ENCODE peak calls at places on chromosomes 13 and 19, in ten cellular contexts. H, Y, F, M, E, V, O, P, X and D are unnamed samples.

GRCh38 chr13:22451345-22451744 is 729.4 kb upstream of the SGCG start:
- DNase-seq in P (no peak), Y (no peak), M (no peak), F (no peak), V (peak; percentile 89), O (no peak), X (no peak), H (no peak), E (no peak), D (peak; percentile 37)

GRCh38 chr19:48060381-48060780 is 16.5 kb upstream of the CABP5 start:
- DNase-seq in F (no peak), M (no peak), P (no peak), X (no peak), H (no peak), E (no peak), Y (no peak), V (no peak), O (no peak), D (no peak)

GRCh38 chr13:85413664-85414063 is 385.6 kb downstream of the SLITRK6 start:
- DNase-seq in H (no peak), P (no peak), F (no peak), M (no peak), Y (no peak), X (no peak), O (no peak), E (no peak), V (no peak), D (no peak)

GRCh38 chr13:67230774-67231480 is 791 bp upstream of the PCDH9 start:
- DNase-seq in F (peak; percentile 45), E (peak; percentile 59), P (peak; percentile 48), H (no peak), Y (peak; percentile 72), M (peak; percentile 71), X (peak; percentile 65), O (peak; percentile 54), V (peak; percentile 81), D (peak; percentile 51)

GRCh38 chr19:41785653-41786052 is 10.7 kb upstream of the CEACAM3 start:
- DNase-seq in V (peak; percentile 76), F (peak; percentile 77), O (peak; percentile 77), Y (no peak), P (no peak), X (peak; percentile 88), H (peak; percentile 63), E (peak; percentile 56), M (no peak), D (no peak)

GRCh38 chr19:10315335-10316214 is at the start of gene FDX2:
- DNase-seq in F (peak; percentile 93), V (peak; percentile 92), H (peak; percentile 85), O (peak; percentile 87), M (peak; percentile 92), P (peak; percentile 82), X (peak; percentile 90), E (peak; percentile 82), Y (peak; percentile 98), D (peak; percentile 90)

GRCh38 chr13:76048675-76049396 is 412.7 kb downstream of the LMO7 start:
- DNase-seq in F (no peak), V (no peak), M (no peak), E (no peak), Y (no peak), P (no peak), H (no peak), X (no peak), O (no peak), D (no peak)

GRCh38 chr19:33226550-33227241 is 1.0 kb upstream of the SLC7A10 start:
- DNase-seq in P (no peak), E (no peak), H (no peak), V (peak; percentile 76), X (peak; percentile 43), Y (peak; percentile 55), O (no peak), F (no peak), M (no peak), D (no peak)

GRCh38 chr19:54388001-54388802 is 23.5 kb upstream of the LAIR1 start:
- DNase-seq in P (no peak), O (no peak), F (peak; percentile 63), Y (no peak), V (no peak), H (peak; percentile 27), E (peak; percentile 31), M (no peak), X (no peak), D (peak; percentile 26)
- H3K27me3 ChIP-seq in P (peaks cover 17% of the 10 kb centered on the region), O (peaks cover 68% of the 10 kb centered on the region), F (no peaks in the 10 kb centered on the region), Y (no peaks in the 10 kb centered on the region), V (peaks cover 51% of the 10 kb centered on the region), H (no peaks in the 10 kb centered on the region), E (peaks cover 26% of the 10 kb centered on the region), M (no peaks in the 10 kb centered on the region), X (peaks cover 31% of the 10 kb centered on the region), D (peaks cover 82% of the 10 kb centered on the region)

DNA sequence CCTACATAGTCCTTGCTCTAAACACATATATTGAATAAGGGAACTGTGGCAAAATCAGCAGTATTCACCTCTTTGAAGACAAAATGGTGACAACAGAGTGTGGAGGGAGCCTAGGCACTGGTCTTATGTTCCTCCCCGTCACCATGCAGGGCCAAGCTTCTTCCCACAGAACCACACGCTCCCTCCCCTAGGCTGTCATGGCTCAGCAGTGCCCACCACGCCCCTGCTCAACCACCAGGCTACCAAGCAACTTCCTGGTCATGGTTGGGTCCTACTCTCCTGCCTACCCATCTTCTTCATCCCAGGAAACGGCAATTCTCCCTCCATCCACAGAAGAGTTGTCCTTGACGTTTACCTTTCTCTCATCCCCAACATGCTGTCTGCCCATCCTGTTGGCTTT is 126.1 kb downstream of the CRYL1 start:
- DNase-seq in V (no peak), M (peak; percentile 18), P (no peak), H (no peak), O (no peak), F (no peak), Y (no peak), X (no peak), E (no peak), D (no peak)
- H3K36me3 ChIP-seq in V (no peaks in the 10 kb centered on the region), M (peaks cover 9% of the 10 kb centered on the region), P (no peaks in the 10 kb centered on the region), H (no peaks in the 10 kb centered on the region), O (no peaks in the 10 kb centered on the region), F (no peaks in the 10 kb centered on the region), Y (no peaks in the 10 kb centered on the region), X (no peaks in the 10 kb centered on the region), E (no peaks in the 10 kb centered on the region), D (peaks cover 19% of the 10 kb centered on the region)

DNA sequence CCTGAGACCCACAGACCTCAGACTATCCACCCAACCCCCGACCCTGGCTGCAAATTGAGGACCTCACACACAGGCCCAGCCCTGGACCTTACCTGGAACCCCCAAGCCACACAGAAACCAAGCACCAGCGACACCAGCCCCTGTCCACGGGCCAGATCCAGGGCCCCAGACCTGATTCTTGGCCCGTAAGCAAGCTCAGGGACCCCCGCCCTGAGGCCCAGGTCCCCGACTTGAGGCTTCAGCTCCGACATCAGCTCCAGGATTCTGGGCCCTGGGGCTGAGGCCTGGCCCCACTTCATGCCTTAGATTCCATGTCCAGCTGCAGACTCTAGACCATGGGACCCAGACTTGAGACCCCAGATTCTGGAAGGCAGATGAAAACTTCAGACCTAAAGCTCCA is 6.3 kb downstream of the TTYH1 start:
- DNase-seq in O (no peak), V (no peak), P (no peak), M (no peak), E (no peak), H (no peak), Y (no peak), X (no peak), F (no peak), D (no peak)
- H3K27me3 ChIP-seq in O (peaks cover 64% of the 10 kb centered on the region), V (no peaks in the 10 kb centered on the region), P (peaks cover 59% of the 10 kb centered on the region), M (peaks cover 5% of the 10 kb centered on the region), E (peaks cover 24% of the 10 kb centered on the region), H (peaks cover 3% of the 10 kb centered on the region), Y (no peaks in the 10 kb centered on the region), X (peaks cover 3% of the 10 kb centered on the region), F (peaks cover 15% of the 10 kb centered on the region), D (peaks cover 99% of the 10 kb centered on the region)

GRCh38 chr19:15115080-15115479 is 7.9 kb downstream of the SYDE1 start:
- DNase-seq in X (no peak), M (no peak), F (no peak), O (no peak), E (peak; percentile 83), H (no peak), Y (no peak), P (no peak), V (no peak), D (peak; percentile 90)
- H3K36me3 ChIP-seq in X (peaks cover 94% of the 10 kb centered on the region), M (peaks cover 75% of the 10 kb centered on the region), F (peaks cover 17% of the 10 kb centered on the region), O (peaks cover 26% of the 10 kb centered on the region), E (no peaks in the 10 kb centered on the region), H (peaks cover 32% of the 10 kb centered on the region), Y (peaks cover 37% of the 10 kb centered on the region), P (peaks cover 100% of the 10 kb centered on the region), V (peaks cover 3% of the 10 kb centered on the region), D (peaks cover 100% of the 10 kb centered on the region)

GRCh38 chr19:1524972-1525325 is 1.1 kb downstream of the PLK5 start:
- DNase-seq in O (no peak), H (no peak), P (no peak), V (no peak), F (no peak), E (no peak), X (no peak), Y (no peak), M (no peak), D (no peak)

GRCh38 chr19:1523412-1524205 is at the start of gene PLK5:
- DNase-seq in P (no peak), H (no peak), O (no peak), F (no peak), Y (no peak), E (no peak), X (no peak), M (no peak), V (peak; percentile 79), D (no peak)

GRCh38 chr19:1524206-1524971 is 512 bp downstream of the PLK5 start:
- DNase-seq in X (no peak), V (no peak), Y (no peak), H (no peak), E (no peak), M (no peak), F (no peak), P (no peak), O (no peak), D (no peak)

GRCh38 chr19:1526066-1526778 is 2.3 kb downstream of the PLK5 start:
- DNase-seq in M (no peak), X (no peak), P (no peak), O (no peak), V (no peak), F (no peak), E (no peak), Y (no peak), H (no peak), D (no peak)

DNA sequence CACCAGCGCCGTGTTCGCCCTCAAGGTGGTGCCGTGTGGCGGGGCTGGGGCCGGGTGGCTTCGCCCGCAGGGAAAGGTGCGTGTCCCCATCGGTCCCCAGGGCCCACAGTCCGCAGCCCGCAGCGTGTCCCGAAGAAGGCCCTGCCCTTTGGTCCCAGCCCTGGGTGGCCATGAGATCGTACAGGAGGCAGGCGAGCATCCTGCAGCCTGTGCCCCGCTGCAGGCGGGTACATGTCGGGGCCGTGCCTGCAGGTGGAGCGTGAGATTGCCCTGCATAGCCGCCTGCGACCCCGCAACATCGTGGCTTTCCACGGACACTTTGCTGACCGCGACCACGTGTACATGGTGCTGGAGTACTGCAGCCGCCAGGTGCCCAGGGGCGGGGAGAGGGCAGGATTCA is 1.5 kb downstream of the PLK5 start:
- DNase-seq in F (no peak), X (no peak), P (no peak), O (no peak), H (no peak), E (no peak), V (no peak), Y (no peak), M (no peak), D (no peak)
- H3K27me3 ChIP-seq in F (peaks cover 8% of the 10 kb centered on the region), X (peaks cover 28% of the 10 kb centered on the region), P (peaks cover 43% of the 10 kb centered on the region), O (peaks cover 8% of the 10 kb centered on the region), H (peaks cover 12% of the 10 kb centered on the region), E (peaks cover 51% of the 10 kb centered on the region), V (peaks cover 74% of the 10 kb centered on the region), Y (no peaks in the 10 kb centered on the region), M (peaks cover 17% of the 10 kb centered on the region), D (peaks cover 84% of the 10 kb centered on the region)

GRCh38 chr19:1997353-1998233 is 17.9 kb downstream of the BTBD2 start:
- DNase-seq in F (no peak), V (no peak), Y (peak; percentile 73), H (no peak), M (no peak), P (no peak), E (no peak), X (no peak), O (no peak), D (no peak)
- H3K36me3 ChIP-seq in F (peaks cover 4% of the 10 kb centered on the region), V (peaks cover 8% of the 10 kb centered on the region), Y (peaks cover 8% of the 10 kb centered on the region), H (no peaks in the 10 kb centered on the region), M (peaks cover 26% of the 10 kb centered on the region), P (peaks cover 16% of the 10 kb centered on the region), E (no peaks in the 10 kb centered on the region), X (peaks cover 37% of the 10 kb centered on the region), O (peaks cover 3% of the 10 kb centered on the region), D (peaks cover 63% of the 10 kb centered on the region)